ENCODE peak calls at places on chromosomes 11 and 22, in eight cellular contexts. R, C, J, U, I, G, D and S are unnamed samples.

GRCh38 chr11:77874206-77874605 is 53.3 kb downstream of the AAMDC start:
- DNase-seq in R (no peak), C (no peak), J (no peak), U (no peak), I (no peak), G (no peak), D (no peak), S (no peak)

GRCh38 chr11:123159146-123159857 is 35.7 kb downstream of the CLMP start:
- DNase-seq in R (no peak), C (no peak), J (peak), U (no peak), I (no peak), G (no peak), D (no peak), S (no peak)

GRCh38 chr11:1751521-1751921 is 1.1 kb upstream of the IFITM10 start:
- DNase-seq in R (no peak), C (peak), J (no peak), U (no peak), I (no peak), G (no peak), D (no peak), S (no peak)

GRCh38 chr11:95592455-95592854 is 197.1 kb downstream of the FAM76B start:
- DNase-seq in R (no peak), C (no peak), J (no peak), U (no peak), I (peak), G (no peak), D (no peak), S (no peak)

GRCh38 chr11:44566952-44567875 is 1.8 kb downstream of the CD82 start:
- DNase-seq in R (no peak), C (no peak), J (no peak), U (no peak), I (no peak), G (no peak), D (no peak), S (peak)

GRCh38 chr11:135015966-135016365 is 603.9 kb upstream of the B3GAT1 start:
- DNase-seq in R (no peak), C (no peak), J (no peak), U (no peak), I (no peak), G (no peak), D (no peak), S (no peak)

GRCh38 chr22:19750666-19751490 is 9.7 kb upstream of the TBX1 start:
- DNase-seq in R (no peak), C (no peak), J (no peak), U (no peak), I (no peak), G (no peak), D (peak), S (no peak)

GRCh38 chr11:125342281-125342980 is 153.6 kb downstream of the FEZ1 start:
- DNase-seq in R (no peak), C (no peak), J (no peak), U (no peak), I (no peak), G (no peak), D (no peak), S (no peak)

GRCh38 chr22:28442951-28443876 is 236.4 kb downstream of the TTC28 start:
- DNase-seq in R (peak), C (peak), J (peak), U (no peak), I (peak), G (no peak), D (peak), S (peak)

GRCh38 chr22:28594784-28595324 is 84.8 kb downstream of the TTC28 start:
- DNase-seq in R (no peak), C (no peak), J (peak), U (no peak), I (no peak), G (no peak), D (peak), S (peak)

GRCh38 chr11:128862913-128863660 is 4.0 kb downstream of the KCNJ1 start:
- DNase-seq in R (no peak), C (no peak), J (peak), U (no peak), I (no peak), G (no peak), D (peak), S (no peak)

GRCh38 chr11:76808996-76809395 is 25.8 kb downstream of the TSKU start:
- DNase-seq in R (peak), C (no peak), J (no peak), U (no peak), I (no peak), G (peak), D (no peak), S (no peak)

GRCh38 chr11:31641477-31642062 is 132.0 kb downstream of the ELP4 start:
- DNase-seq in R (no peak), C (no peak), J (peak), U (no peak), I (peak), G (no peak), D (peak), S (no peak)

GRCh38 chr11:63813563-63814382 is 517 bp downstream of the SPINDOC start:
- DNase-seq in R (peak), C (peak), J (peak), U (peak), I (peak), G (no peak), D (no peak), S (peak)

GRCh38 chr11:85029964-85030363 is 597.2 kb downstream of the DLG2 start:
- DNase-seq in R (no peak), C (no peak), J (peak), U (no peak), I (no peak), G (no peak), D (no peak), S (no peak)

GRCh38 chr11:44866301-44866700 is 84.4 kb downstream of the TP53I11 start:
- DNase-seq in R (no peak), C (no peak), J (no peak), U (no peak), I (no peak), G (no peak), D (no peak), S (no peak)

GRCh38 chr11:84853841-84854497 is 773.2 kb downstream of the DLG2 start:
- DNase-seq in R (no peak), C (no peak), J (peak), U (no peak), I (no peak), G (no peak), D (no peak), S (no peak)

GRCh38 chr11:27786331-27786730 is 86.1 kb upstream of the BDNF start:
- DNase-seq in R (no peak), C (no peak), J (no peak), U (no peak), I (no peak), G (no peak), D (no peak), S (no peak)

GRCh38 chr22:37121887-37122591 is 12.5 kb upstream of the TMPRSS6 start:
- DNase-seq in R (no peak), C (no peak), J (peak), U (peak), I (no peak), G (no peak), D (peak), S (peak)

GRCh38 chr22:26589367-26589844 is 526 bp downstream of the TPST2 start:
- DNase-seq in R (peak), C (peak), J (peak), U (peak), I (peak), G (no peak), D (peak), S (peak)

GRCh38 chr11:63622318-63622717 is 8.1 kb upstream of the PLAAT3 start:
- DNase-seq in R (no peak), C (no peak), J (peak), U (no peak), I (no peak), G (no peak), D (no peak), S (no peak)

GRCh38 chr22:23147632-23148387 is 2.5 kb downstream of the RAB36 start:
- DNase-seq in R (no peak), C (no peak), J (peak), U (no peak), I (no peak), G (no peak), D (no peak), S (no peak)

GRCh38 chr11:119389611-119390254 is 8.2 kb upstream of the USP2 start:
- DNase-seq in R (no peak), C (no peak), J (no peak), U (no peak), I (peak), G (no peak), D (no peak), S (peak)

GRCh38 chr11:58059011-58059358 is 28.2 kb downstream of the OR6Q1 start:
- DNase-seq in R (no peak), C (no peak), J (peak), U (no peak), I (no peak), G (no peak), D (peak), S (no peak)

GRCh38 chr11:86514453-86514852 is 139.8 kb downstream of the CCDC81 start:
- DNase-seq in R (no peak), C (no peak), J (no peak), U (no peak), I (no peak), G (no peak), D (no peak), S (no peak)

DNA sequence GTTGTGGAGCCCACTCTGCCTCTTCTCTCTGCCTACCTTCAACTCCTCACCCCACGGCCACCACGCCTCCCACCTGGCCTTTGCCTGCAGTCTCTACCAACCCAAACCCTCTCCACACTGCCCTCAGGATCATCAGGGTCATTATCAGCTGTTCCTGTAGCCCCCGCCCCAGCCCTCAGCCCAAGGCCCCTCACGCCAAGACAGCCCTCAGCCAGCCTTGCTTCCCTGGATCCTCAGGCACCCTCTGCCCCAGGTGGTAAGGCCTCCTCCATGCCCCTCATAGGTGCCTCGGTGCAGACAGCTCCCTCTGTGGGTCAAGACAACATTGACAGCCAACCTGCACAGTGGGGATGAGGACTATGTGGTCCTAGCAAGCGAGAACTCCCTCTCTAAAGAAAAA is 1.7 kb downstream of the SBF1 start:
- DNase-seq in R (no peak), C (peak), J (no peak), U (no peak), I (no peak), G (no peak), D (no peak), S (peak)
- TF ChIP-seq CTCF in R (no peak), C (no peak), J (peak), U (peak), I (no peak), G (peak), D (peak), S (peak)

DNA sequence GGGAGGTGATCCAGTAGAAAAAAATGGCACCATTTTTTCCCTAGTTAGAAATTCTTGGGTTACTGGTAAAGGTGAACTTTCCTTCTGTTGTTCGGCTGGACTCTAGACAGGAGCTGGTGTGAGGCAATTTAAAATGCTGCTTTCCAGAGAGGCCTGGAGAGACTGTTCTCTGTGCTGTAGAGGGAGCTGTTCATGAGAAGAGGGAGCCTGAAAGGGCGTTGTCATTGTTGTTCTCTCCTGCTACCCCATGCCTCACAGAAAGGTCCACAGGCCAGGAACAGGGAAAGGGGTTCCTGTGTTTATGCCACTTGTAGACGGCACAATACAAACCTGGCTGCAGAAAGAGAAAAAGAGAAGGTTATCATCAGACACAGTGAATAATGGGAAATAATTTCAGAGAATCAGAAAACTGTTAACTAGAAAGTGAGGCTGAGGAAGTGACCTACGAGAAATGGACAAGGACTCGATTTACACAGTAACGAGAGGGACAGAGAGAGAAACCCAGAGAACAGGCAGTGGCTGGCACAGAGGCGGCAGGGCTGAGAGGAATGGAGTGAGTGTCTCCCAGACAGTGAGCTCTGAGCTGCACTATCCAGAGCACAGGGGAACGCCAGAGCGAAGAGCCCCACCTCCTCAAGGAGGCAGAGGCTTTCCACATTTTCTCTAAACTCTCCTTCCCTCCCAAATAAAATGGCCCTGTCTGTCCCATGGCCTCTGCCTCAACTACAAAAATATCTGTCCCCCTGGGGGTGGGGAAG is 109.2 kb downstream of the RRM1 start:
- DNase-seq in R (no peak), C (no peak), J (no peak), U (no peak), I (no peak), G (no peak), D (no peak), S (no peak)
- TF ChIP-seq CTCF in R (no peak), C (peak), J (no peak), U (no peak), I (peak), G (no peak), D (peak), S (no peak)

GRCh38 chr11:14041040-14041439 is 78.5 kb downstream of the SPON1 start:
- DNase-seq in R (no peak), C (no peak), J (no peak), U (no peak), I (no peak), G (no peak), D (no peak), S (no peak)
- TF ChIP-seq CTCF in R (no peak), C (no peak), J (no peak), U (peak), I (no peak), G (no peak), D (peak), S (no peak)

GRCh38 chr11:17930544-17931144 is 82.2 kb downstream of the SERGEF start:
- DNase-seq in R (no peak), C (no peak), J (no peak), U (no peak), I (no peak), G (no peak), D (no peak), S (no peak)

GRCh38 chr11:17931595-17931994 is 81.3 kb downstream of the SERGEF start:
- DNase-seq in R (no peak), C (no peak), J (no peak), U (no peak), I (no peak), G (no peak), D (no peak), S (no peak)

GRCh38 chr11:17933710-17934109 is 79.1 kb downstream of the SERGEF start:
- DNase-seq in R (no peak), C (no peak), J (no peak), U (no peak), I (no peak), G (no peak), D (no peak), S (no peak)

GRCh38 chr11:17934194-17934593 is 78.7 kb downstream of the SERGEF start:
- DNase-seq in R (no peak), C (no peak), J (no peak), U (no peak), I (no peak), G (no peak), D (no peak), S (no peak)

GRCh38 chr11:17932472-17932871 is 80.4 kb downstream of the SERGEF start:
- DNase-seq in R (no peak), C (no peak), J (no peak), U (no peak), I (peak), G (no peak), D (no peak), S (no peak)
- TF ChIP-seq CTCF in R (no peak), C (no peak), J (no peak), U (no peak), I (no peak), G (no peak), D (no peak), S (no peak)